ENCODE peak calls at places on chromosome 15, in six cellular contexts. J, I, W, O, C and V are unnamed samples.

GRCh38 chr15:33644319-33644718 is 324.0 kb upstream of the CHRM5 start:
- DNase-seq in J (no peak), I (no peak), W (no peak), O (no peak), C (no peak), V (no peak)

GRCh38 chr15:31483053-31483923 is 156.7 kb downstream of the KLF13 start:
- DNase-seq in J (peak; percentile 73), I (peak; percentile 41), W (peak; percentile 59), O (no peak), C (no peak), V (peak; percentile 44)

GRCh38 chr15:89648106-89649012 is 6.9 kb downstream of the KIF7 start:
- DNase-seq in J (peak; percentile 84), I (no peak), W (no peak), O (no peak), C (no peak), V (peak; percentile 80)

GRCh38 chr15:85742186-85742751 is 52.5 kb downstream of the KLHL25 start:
- DNase-seq in J (peak; percentile 39), I (no peak), W (no peak), O (no peak), C (peak; percentile 84), V (peak; percentile 48)

GRCh38 chr15:65909831-65910230 is 40.5 kb downstream of the RAB11A start:
- DNase-seq in J (no peak), I (no peak), W (no peak), O (no peak), C (no peak), V (no peak)

GRCh38 chr15:73716417-73716816 is 32.2 kb downstream of the CD276 start:
- DNase-seq in J (no peak), I (no peak), W (no peak), O (no peak), C (no peak), V (no peak)

GRCh38 chr15:75346796-75347221 is at the start of gene NEIL1:
- DNase-seq in J (peak; percentile 74), I (no peak), W (no peak), O (no peak), C (no peak), V (peak; percentile 72)

GRCh38 chr15:41852736-41853135 is 14.1 kb downstream of the PLA2G4B start:
- DNase-seq in J (no peak), I (no peak), W (no peak), O (no peak), C (no peak), V (peak; percentile 71)

GRCh38 chr15:57183041-57183440 is 193.3 kb upstream of the CGNL1 start:
- DNase-seq in J (no peak), I (no peak), W (no peak), O (no peak), C (no peak), V (no peak)

GRCh38 chr15:48680841-48681240 is 35.3 kb upstream of the FBN1 start:
- DNase-seq in J (no peak), I (no peak), W (no peak), O (no peak), C (peak; percentile 85), V (no peak)

GRCh38 chr15:96230557-96231181 is 99.8 kb upstream of the NR2F2 start:
- DNase-seq in J (no peak), I (no peak), W (no peak), O (no peak), C (peak; percentile 11), V (no peak)

GRCh38 chr15:77975332-77976119 is 102.0 kb downstream of the TBC1D2B start:
- DNase-seq in J (no peak), I (no peak), W (no peak), O (peak; percentile 64), C (no peak), V (no peak)

GRCh38 chr15:77836901-77837648 is 204.4 kb upstream of the LINGO1 start:
- DNase-seq in J (no peak), I (no peak), W (no peak), O (no peak), C (no peak), V (peak; percentile 45)